ENCODE peak calls at places on chromosomes 6 and 20, in nine cellular contexts. E is ovary; Z is mesendoderm; C is small intestine; Q is lung; R is naive thymus-derived CD4-positive, alpha-beta T cell; V is keratinocyte; T is A549; U is adrenal gland. Y is an unnamed sample.

GRCh38 chr6:33768644-33769120 is 20.2 kb downstream of the LEMD2 start:
- DNase-seq in E (peak; percentile 57), Z (peak; percentile 82), C (peak; percentile 78), Q (peak; percentile 86), R (peak; percentile 56), V (peak; percentile 26), T (peak; percentile 61), U (peak; percentile 93), Y (peak; percentile 60)

GRCh38 chr6:167424060-167424673 is 99.3 kb downstream of the TTLL2 start:
- DNase-seq in E (no peak), Z (peak; percentile 7), C (no peak), Q (no peak), R (no peak), V (no peak), T (no peak), U (no peak), Y (no peak)

GRCh38 chr6:501891-502601 is 110.5 kb downstream of the IRF4 start:
- DNase-seq in E (no peak), Z (peak; percentile 8), C (peak; percentile 64), Q (no peak), R (peak; percentile 43), V (no peak), T (no peak), U (no peak), Y (no peak)

GRCh38 chr20:1943267-1944002 is 48.2 kb downstream of the SIRPA start:
- DNase-seq in E (no peak), Z (no peak), C (peak; percentile 77), Q (no peak), R (no peak), V (no peak), T (no peak), U (no peak), Y (no peak)

GRCh38 chr6:109358204-109358603 is 24.1 kb downstream of the CD164 start:
- DNase-seq in E (no peak), Z (no peak), C (no peak), Q (no peak), R (no peak), V (no peak), T (no peak), U (no peak), Y (no peak)

GRCh38 chr20:57876163-57876562 is 166.3 kb upstream of the PMEPA1 start:
- DNase-seq in E (no peak), Z (no peak), C (no peak), Q (peak; percentile 20), R (no peak), V (no peak), T (no peak), U (no peak), Y (no peak)

GRCh38 chr20:41617059-41617921 is 887 bp downstream of the CHD6 start:
- DNase-seq in E (peak; percentile 65), Z (peak; percentile 45), C (peak; percentile 15), Q (peak; percentile 32), R (peak; percentile 70), V (no peak), T (peak; percentile 28), U (peak; percentile 61), Y (no peak)

GRCh38 chr6:52522655-52523054 is 54.2 kb downstream of the TRAM2 start:
- DNase-seq in E (no peak), Z (no peak), C (no peak), Q (no peak), R (no peak), V (no peak), T (no peak), U (no peak), Y (no peak)

GRCh38 chr20:51767018-51767866 is 948 bp downstream of the ATP9A start:
- DNase-seq in E (peak; percentile 75), Z (peak; percentile 86), C (peak; percentile 92), Q (peak; percentile 87), R (no peak), V (peak; percentile 36), T (peak; percentile 87), U (peak; percentile 62), Y (no peak)

GRCh38 chr6:112457891-112458290 is 110.8 kb downstream of the RFPL4B start:
- DNase-seq in E (no peak), Z (no peak), C (no peak), Q (no peak), R (no peak), V (no peak), T (no peak), U (no peak), Y (no peak)

GRCh38 chr6:110930795-110931194 is 27.7 kb upstream of the GTF3C6 start:
- DNase-seq in E (no peak), Z (no peak), C (no peak), Q (no peak), R (no peak), V (no peak), T (no peak), U (no peak), Y (no peak)

GRCh38 chr20:20491784-20492145 is 123.9 kb downstream of the INSM1 start:
- DNase-seq in E (no peak), Z (no peak), C (no peak), Q (no peak), R (no peak), V (no peak), T (no peak), U (no peak), Y (no peak)

GRCh38 chr6:56594699-56595098 is 48.0 kb downstream of the DST start:
- DNase-seq in E (no peak), Z (no peak), C (peak; percentile 22), Q (no peak), R (peak; percentile 11), V (no peak), T (no peak), U (no peak), Y (no peak)

GRCh38 chr6:147105786-147106185 is 98.4 kb upstream of the STXBP5 start:
- DNase-seq in E (no peak), Z (no peak), C (no peak), Q (no peak), R (no peak), V (no peak), T (no peak), U (no peak), Y (no peak)

DNA sequence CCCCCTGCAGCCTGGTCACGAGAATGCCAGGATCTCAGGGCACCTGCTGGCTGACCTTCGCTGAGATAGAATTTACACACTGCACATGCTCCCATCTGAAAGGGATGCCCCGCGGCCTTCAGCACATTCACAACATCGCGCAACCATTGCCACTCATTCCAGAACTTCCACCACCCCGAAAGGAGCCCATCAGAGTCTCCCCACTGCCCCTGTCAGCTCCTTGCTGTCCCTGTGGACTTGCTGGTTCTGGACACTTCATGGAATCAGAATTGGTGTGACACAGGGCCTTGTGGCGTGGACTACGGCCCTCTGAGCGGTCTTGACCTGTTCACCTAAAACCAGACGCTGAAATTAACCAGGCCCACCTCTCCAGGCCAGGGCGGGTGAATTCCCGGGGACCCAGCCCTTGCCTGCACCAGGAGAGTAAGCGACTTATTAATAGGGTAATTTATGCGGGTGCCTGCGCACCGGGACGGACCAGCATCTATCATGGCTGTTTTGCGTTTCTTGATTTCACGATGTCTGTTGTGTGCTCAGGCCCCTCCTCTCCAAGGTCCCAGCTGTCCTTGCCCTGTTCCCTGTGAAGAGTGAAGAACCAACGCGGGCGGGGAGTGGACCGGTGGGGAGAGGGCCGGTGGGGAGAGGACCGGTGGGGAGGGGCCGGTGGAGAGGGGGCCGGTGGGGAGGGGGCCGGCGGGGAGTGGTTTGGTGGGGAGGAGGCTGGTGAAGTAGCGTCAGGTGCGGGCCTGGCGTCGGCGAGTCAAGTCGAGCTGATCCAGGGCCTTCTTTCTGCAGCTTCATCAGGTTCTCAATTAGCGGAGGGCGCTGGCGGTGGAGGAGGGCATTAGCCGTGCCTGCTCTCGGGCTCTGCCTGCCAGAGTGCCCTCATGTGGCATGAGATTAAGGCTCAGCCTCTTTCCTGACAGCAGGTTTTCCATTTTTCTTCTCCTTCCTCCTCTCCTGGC is 20.9 kb upstream of the BHLHE23 start:
- DNase-seq in E (no peak), Z (peak; percentile 37), C (peak; percentile 20), Q (no peak), R (peak; percentile 37), V (no peak), T (peak; percentile 71), U (no peak), Y (no peak)
- H3K4me3 ChIP-seq in E (no peak overlapping the region), Z (no peak overlapping the region), C (no peak overlapping the region), Q (no peak overlapping the region), R (no peak overlapping the region), V (no peak overlapping the region), T (no peak overlapping the region), U (no peak overlapping the region), Y (no peak overlapping the region)

DNA sequence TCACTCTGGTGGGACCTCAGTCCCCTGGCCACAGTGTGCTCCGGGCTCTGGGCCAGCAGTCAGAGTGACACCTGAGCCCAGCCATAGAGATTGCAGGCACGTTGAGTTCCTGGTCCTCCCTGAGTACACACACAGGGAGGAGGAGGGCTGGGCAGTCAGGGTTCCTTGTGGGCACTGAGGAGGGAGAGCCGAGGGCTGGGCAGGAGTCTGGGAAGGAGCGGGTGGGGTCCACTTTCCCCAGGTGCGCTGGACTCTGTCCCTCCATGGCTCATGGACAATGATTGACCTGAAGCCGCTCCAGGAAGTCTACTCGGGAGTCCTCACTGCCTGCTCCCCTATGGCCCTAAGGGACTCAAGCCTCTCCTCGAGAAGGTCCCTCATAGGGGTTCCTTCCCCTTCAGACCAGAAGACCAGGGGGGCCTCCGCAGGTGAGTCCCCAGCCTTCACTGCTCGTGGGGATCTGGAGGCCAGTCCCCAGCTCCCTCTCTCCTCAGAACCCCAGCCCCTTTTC is 1.1 kb downstream of the SLC44A4 start:
- DNase-seq in E (no peak), Z (no peak), C (peak; percentile 97), Q (peak; percentile 68), R (no peak), V (no peak), T (no peak), U (peak; percentile 46), Y (no peak)
- H3K27ac ChIP-seq in E (peak overlapping the region; percentile 31), Z (no peak overlapping the region), C (peak overlapping the region; percentile 89), Q (peak overlapping the region; percentile 71), R (no peak overlapping the region), V (no peak overlapping the region), T (peak overlapping the region; percentile 16), U (no peak overlapping the region), Y (no peak overlapping the region)

DNA sequence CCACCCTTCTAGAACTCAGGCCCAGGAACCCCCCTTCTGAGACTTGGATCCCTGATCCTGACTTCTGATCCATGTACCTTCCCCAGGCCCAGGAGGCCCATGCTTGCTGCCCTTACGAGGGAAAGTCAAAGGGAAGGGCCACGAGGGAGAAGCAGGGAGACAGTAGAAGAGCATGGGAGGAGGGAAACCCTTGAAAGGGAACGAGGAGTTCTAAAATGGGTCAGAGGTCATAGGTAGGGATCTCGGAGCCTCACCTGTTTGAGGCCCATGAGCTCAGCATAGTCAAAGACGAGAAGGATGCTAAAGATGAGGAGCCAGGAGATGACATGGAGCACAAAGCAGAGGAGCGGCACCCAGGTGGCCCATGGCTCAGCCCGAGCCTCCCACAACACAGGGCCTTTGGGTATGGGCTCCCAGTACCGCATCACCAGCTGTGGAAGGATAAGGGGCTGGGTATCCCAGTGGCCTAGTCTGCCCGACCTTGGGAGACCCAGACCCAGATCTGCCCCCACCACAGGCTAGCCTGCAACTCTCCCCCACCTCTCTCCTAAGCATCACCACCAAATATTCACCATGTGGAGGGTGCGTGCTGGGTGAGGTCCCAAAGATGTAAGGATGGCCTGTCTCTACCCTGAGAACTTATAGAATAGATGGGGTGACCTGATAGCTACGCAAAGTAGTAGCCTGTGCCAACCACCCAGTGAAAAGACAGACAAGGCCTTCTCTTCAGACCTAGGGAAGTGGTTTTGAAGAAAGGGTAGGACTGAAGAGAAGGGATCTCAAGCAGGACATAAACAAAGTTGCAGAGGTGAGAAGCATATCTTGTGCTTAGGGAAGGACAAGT is 1.5 kb downstream of the NRM start:
- DNase-seq in E (no peak), Z (no peak), C (no peak), Q (no peak), R (no peak), V (no peak), T (no peak), U (no peak), Y (no peak)
- H3K4me1 ChIP-seq in E (peaks cover 6% of the 10 kb centered on the region), Z (peaks cover 18% of the 10 kb centered on the region), C (no peaks in the 10 kb centered on the region), Q (peaks cover 3% of the 10 kb centered on the region), R (peaks cover 31% of the 10 kb centered on the region), V (peaks cover 33% of the 10 kb centered on the region), T (peaks cover 47% of the 10 kb centered on the region), U (peaks cover 47% of the 10 kb centered on the region), Y (peaks cover 24% of the 10 kb centered on the region)

GRCh38 chr6:16345449-16346330 is 107.3 kb downstream of the GMPR start:
- DNase-seq in E (no peak), Z (peak; percentile 49), C (no peak), Q (no peak), R (no peak), V (no peak), T (peak; percentile 55), U (peak; percentile 67), Y (no peak)
- H3K4me3 ChIP-seq in E (no peak overlapping the region), Z (no peak overlapping the region), C (no peak overlapping the region), Q (no peak overlapping the region), R (no peak overlapping the region), V (no peak overlapping the region), T (no peak overlapping the region), U (no peak overlapping the region), Y (no peak overlapping the region)

Y was measured in thoracic aorta.